ENCODE peak calls at places on chromosomes 6 and 20, in five cellular contexts. S is fibroblast of lung, L is endothelial cell of umbilical vein, P is vagina, U is thoracic aorta. B is an unnamed sample.

GRCh38 chr6:162056061-162056460 is 671.5 kb downstream of the PRKN start:
- DNase-seq in S (no peak), L (no peak), P (no peak), U (no peak), B (no peak)

GRCh38 chr6:147925826-147926225 is 416.8 kb upstream of the SASH1 start:
- DNase-seq in S (no peak), L (no peak), P (no peak), U (no peak), B (no peak)

GRCh38 chr6:107398005-107398404 is 61.4 kb downstream of the PDSS2 start:
- DNase-seq in S (no peak), L (no peak), P (no peak), U (no peak), B (no peak)

GRCh38 chr6:168439791-168440491 is 1.0 kb upstream of the SMOC2 start:
- DNase-seq in S (no peak), L (no peak), P (no peak), U (no peak), B (no peak)

GRCh38 chr6:167756594-167756993 is 70.1 kb upstream of the AFDN start:
- DNase-seq in S (no peak), L (no peak), P (no peak), U (no peak), B (no peak)

GRCh38 chr20:39269031-39269461 is 306.9 kb downstream of the DHX35 start:
- DNase-seq in S (peak), L (no peak), P (no peak), U (no peak), B (no peak)

GRCh38 chr20:59415224-59415623 is 114.8 kb downstream of the EDN3 start:
- DNase-seq in S (no peak), L (no peak), P (no peak), U (no peak), B (no peak)

GRCh38 chr6:129785081-129785755 is 75.2 kb upstream of the ARHGAP18 start:
- DNase-seq in S (peak), L (no peak), P (no peak), U (no peak), B (no peak)

GRCh38 chr6:107124934-107125348 is 9.6 kb upstream of the BEND3 start:
- DNase-seq in S (no peak), L (no peak), P (no peak), U (no peak), B (no peak)

GRCh38 chr6:52522151-52522626 is 54.7 kb downstream of the TRAM2 start:
- DNase-seq in S (peak), L (peak), P (no peak), U (peak), B (peak)

GRCh38 chr6:5995705-5996686 is 10.7 kb downstream of the NRN1 start:
- DNase-seq in S (no peak), L (peak), P (no peak), U (no peak), B (peak)

GRCh38 chr20:8036771-8037170 is 17.2 kb upstream of the TMX4 start:
- DNase-seq in S (no peak), L (no peak), P (no peak), U (no peak), B (no peak)

GRCh38 chr20:7853493-7853892 is 86.8 kb downstream of the HAO1 start:
- DNase-seq in S (no peak), L (no peak), P (no peak), U (no peak), B (no peak)

GRCh38 chr20:58712823-58713731 is 20.5 kb downstream of the NPEPL1 start:
- DNase-seq in S (no peak), L (no peak), P (peak), U (no peak), B (peak)

GRCh38 chr6:137892271-137892708 is 25.2 kb downstream of the TNFAIP3 start:
- DNase-seq in S (peak), L (no peak), P (no peak), U (no peak), B (no peak)

GRCh38 chr6:106510090-106510970 is 119.0 kb downstream of the RTN4IP1 start:
- DNase-seq in S (peak), L (no peak), P (no peak), U (no peak), B (no peak)

GRCh38 chr6:148221580-148221979 is 121.1 kb upstream of the SASH1 start:
- DNase-seq in S (no peak), L (no peak), P (no peak), U (no peak), B (no peak)

GRCh38 chr20:59933849-59934585 is 580 bp upstream of the SYCP2 start:
- DNase-seq in S (peak), L (peak), P (no peak), U (no peak), B (peak)

GRCh38 chr20:41524980-41525613 is 93.1 kb downstream of the CHD6 start:
- DNase-seq in S (peak), L (peak), P (no peak), U (peak), B (peak)

GRCh38 chr6:1313755-1314503 is 2.0 kb downstream of the FOXQ1 start:
- DNase-seq in S (no peak), L (no peak), P (no peak), U (no peak), B (no peak)

GRCh38 chr6:6629416-6629815 is 40.9 kb downstream of the LY86 start:
- DNase-seq in S (no peak), L (peak), P (no peak), U (no peak), B (no peak)

GRCh38 chr6:37538107-37538506 is 38.4 kb upstream of the CCDC167 start:
- DNase-seq in S (no peak), L (peak), P (no peak), U (no peak), B (no peak)

GRCh38 chr6:158605266-158605878 is 39.2 kb downstream of the DYNLT1 start:
- DNase-seq in S (peak), L (peak), P (peak), U (no peak), B (peak)

GRCh38 chr6:41917528-41917927 is 3.4 kb downstream of the MED20 start:
- DNase-seq in S (peak), L (peak), P (no peak), U (no peak), B (no peak)

GRCh38 chr20:59207742-59208357 is 44.2 kb downstream of the ZNF831 start:
- DNase-seq in S (peak), L (peak), P (no peak), U (no peak), B (no peak)

GRCh38 chr20:50107796-50108331 is 5.1 kb downstream of the UBE2V1 start:
- DNase-seq in S (no peak), L (no peak), P (no peak), U (no peak), B (no peak)

GRCh38 chr20:17635846-17636245 is 46.2 kb downstream of the RRBP1 start:
- DNase-seq in S (peak), L (no peak), P (no peak), U (no peak), B (no peak)

GRCh38 chr6:44041461-44042260 is 85.6 kb downstream of the MRPL14 start:
- DNase-seq in S (peak), L (peak), P (no peak), U (no peak), B (no peak)

GRCh38 chr6:160510199-160510598 is 153.9 kb downstream of the LPA start:
- DNase-seq in S (peak), L (no peak), P (no peak), U (no peak), B (no peak)

GRCh38 chr20:25025091-25025861 is 32.7 kb downstream of the ACSS1 start:
- DNase-seq in S (no peak), L (no peak), P (no peak), U (no peak), B (peak)

GRCh38 chr6:81766482-81767069 is 14.1 kb upstream of the TENT5A start:
- DNase-seq in S (peak), L (peak), P (no peak), U (no peak), B (no peak)

GRCh38 chr20:49484180-49485140 is 2.0 kb upstream of the KCNB1 start:
- DNase-seq in S (peak), L (peak), P (no peak), U (peak), B (peak)

GRCh38 chr20:54040528-54040927 is 29.9 kb downstream of the BCAS1 start:
- DNase-seq in S (no peak), L (no peak), P (no peak), U (no peak), B (no peak)

GRCh38 chr6:156729248-156729647 is 47.9 kb upstream of the ARID1B start:
- DNase-seq in S (peak), L (no peak), P (no peak), U (no peak), B (no peak)

GRCh38 chr20:43959079-43959919 is 44.6 kb downstream of the TOX2 start:
- DNase-seq in S (peak), L (peak), P (no peak), U (no peak), B (peak)

DNA sequence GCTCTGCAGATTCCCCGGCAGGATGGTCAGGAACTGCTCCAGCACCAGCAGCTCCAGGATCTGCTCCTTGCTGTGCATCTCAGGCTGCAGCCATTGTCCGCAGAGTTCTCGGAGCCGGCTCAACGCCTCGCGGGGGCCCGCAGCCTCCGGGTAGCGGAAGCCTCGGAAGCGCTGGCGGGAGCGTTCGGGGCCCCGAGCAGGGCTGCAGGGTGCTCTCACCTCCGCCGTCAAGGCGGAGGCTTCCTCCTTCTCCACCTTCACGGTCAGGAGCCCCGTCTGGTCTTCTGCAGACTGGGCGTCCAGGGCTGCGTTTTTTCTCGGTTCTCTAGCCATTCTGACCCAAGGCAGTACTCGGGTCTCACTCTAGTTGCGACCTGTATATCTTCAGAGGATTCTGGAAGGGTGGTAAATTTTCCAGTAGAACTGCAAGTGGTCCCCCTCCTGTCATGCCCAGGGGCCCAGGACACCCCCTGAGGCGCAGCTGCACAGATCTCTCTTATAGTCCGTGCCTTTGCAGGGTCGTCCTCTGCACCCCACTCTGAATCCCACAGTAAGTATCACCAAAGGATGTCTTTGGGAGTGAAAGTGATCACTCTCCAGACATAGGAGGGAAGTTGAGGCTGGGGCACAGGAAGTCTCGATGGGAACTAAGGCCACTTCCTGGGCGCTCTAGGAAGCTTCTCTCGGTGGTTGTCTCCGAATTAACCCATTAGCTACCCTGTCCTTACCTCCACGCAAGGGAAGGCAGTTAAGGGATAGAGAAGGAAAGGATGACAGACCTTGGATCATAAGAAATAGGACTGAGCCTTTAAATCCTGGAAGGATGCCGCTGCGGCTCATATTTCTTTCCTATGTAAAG is at the start of gene ZKSCAN4:
- DNase-seq in S (peak), L (peak), P (no peak), U (peak), B (peak)
- H3K27ac ChIP-seq in S (peak), L (no peak), P (peak), U (peak), B (peak)

DNA sequence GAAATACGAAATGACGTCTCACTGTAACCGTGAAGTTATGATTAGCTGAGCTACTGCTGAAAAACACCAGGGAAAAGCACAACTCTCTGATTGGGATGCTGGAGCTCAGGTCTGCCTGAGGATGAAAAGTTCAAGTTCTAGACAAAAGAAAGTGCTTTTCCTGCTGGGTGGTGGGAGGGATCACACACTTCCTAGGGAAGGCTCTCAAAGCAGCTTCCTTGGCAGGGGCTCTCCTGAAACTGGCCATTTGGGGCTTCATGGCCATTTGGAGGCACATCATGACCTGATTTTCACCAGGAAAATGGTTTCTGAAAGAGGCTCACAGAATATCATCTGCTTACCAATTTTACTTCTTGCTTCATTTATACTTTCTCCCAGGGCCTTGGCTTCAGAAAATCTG is 97.1 kb upstream of the KCNK16 start:
- DNase-seq in S (no peak), L (no peak), P (no peak), U (no peak), B (no peak)
- H3K27ac ChIP-seq in S (no peak), L (no peak), P (no peak), U (no peak), B (peak)

GRCh38 chr20:64051532-64052325 is 2.3 kb upstream of the SOX18 start:
- DNase-seq in S (no peak), L (peak), P (no peak), U (no peak), B (peak)
- H3K27ac ChIP-seq in S (no peak), L (peak), P (peak), U (peak), B (peak)

DNA sequence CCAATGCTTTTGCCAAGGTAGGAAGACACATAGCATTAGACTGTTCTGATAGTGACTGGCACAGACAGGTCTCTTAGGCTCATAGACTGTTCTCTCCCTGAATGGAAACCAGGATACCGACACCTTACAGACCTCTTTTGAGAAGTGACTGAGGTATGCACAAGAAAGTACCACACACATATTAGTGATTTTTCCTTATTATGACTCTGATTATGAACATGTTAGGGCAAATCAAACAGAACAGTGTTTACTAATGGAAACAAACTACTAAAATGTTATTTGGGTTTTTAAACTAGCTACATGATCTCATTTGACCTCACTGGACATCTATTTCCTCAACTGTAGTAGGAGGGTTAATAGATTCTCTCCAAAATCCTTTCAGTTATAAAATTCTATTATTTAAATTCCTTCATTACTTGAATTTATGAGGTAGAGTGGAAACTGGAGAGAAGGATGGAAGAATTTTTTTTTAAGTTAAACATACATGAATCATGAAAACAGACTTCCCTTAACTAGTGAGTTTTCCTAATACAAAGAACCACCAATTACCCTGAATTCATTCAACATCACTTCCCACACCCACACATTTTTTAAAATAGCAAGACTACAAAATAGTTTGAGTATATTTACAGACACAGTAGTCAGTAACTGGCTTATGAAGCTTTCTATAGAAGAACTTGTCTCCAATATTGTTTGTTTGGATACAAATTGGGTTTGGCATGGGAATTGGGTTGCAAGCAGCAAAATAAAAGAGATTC is 120.5 kb downstream of the OGFRL1 start:
- DNase-seq in S (no peak), L (no peak), P (no peak), U (no peak), B (no peak)
- H3K27ac ChIP-seq in S (no peak), L (no peak), P (no peak), U (peak), B (no peak)

DNA sequence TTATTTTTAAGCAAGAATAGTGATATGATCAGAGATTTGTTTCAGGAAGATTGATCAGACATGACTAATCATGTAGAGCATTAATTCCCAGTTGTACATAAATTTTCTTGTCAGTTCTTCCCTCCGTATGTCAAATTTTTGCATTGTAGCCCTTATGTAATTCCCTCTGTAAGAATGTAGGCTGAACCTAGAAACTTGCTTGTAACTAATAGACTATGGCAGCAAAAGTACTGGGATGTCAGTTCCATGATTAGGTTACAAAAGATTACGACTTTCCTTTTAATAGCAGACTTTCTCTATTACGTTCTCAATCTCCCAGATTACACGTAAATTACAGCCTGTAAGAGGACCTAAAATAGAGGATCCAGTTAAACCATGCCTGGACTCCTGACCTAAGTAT is 79.4 kb upstream of the EPHA7 start:
- DNase-seq in S (no peak), L (no peak), P (no peak), U (no peak), B (no peak)
- H3K27ac ChIP-seq in S (no peak), L (no peak), P (no peak), U (no peak), B (no peak)

GRCh38 chr20:3210346-3210745 is 1.0 kb downstream of the ITPA start:
- DNase-seq in S (no peak), L (no peak), P (no peak), U (no peak), B (no peak)
- H3K27ac ChIP-seq in S (peak), L (no peak), P (peak), U (no peak), B (no peak)

GRCh38 chr6:36334832-36335459 is 1.7 kb downstream of the BNIP5 start:
- DNase-seq in S (no peak), L (no peak), P (no peak), U (no peak), B (peak)

GRCh38 chr6:36335465-36336209 is 1.1 kb downstream of the BNIP5 start:
- DNase-seq in S (no peak), L (no peak), P (no peak), U (no peak), B (peak)

GRCh38 chr6:36336210-36336588 is 489 bp downstream of the BNIP5 start:
- DNase-seq in S (no peak), L (no peak), P (no peak), U (no peak), B (no peak)

GRCh38 chr6:36337814-36338213 is 1.1 kb upstream of the BNIP5 start:
- DNase-seq in S (no peak), L (no peak), P (no peak), U (no peak), B (no peak)

DNA sequence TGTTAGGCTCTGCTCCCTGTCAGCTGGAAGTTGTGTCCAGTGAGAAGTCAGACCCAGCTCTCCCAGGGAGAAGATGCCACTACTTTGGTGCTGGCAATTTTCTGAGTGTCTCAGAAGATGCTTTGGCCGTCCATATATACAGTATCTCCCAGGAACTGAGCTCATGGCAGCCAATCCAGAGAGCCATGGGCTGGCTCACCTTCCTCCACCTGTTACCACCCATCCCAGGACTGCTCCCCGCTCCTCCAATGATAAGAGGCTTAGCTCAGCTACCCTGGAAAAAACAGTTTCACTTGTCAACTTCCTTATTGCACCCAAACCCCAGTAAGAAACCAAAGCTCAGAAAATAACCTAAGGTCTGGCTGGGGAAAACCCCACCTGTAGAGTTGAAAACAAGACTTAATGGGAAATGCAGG is at the start of gene BNIP5:
- DNase-seq in S (no peak), L (no peak), P (no peak), U (no peak), B (no peak)
- H3K27ac ChIP-seq in S (no peak), L (no peak), P (no peak), U (no peak), B (no peak)

GRCh38 chr6:109240370-109241084 is 141.7 kb downstream of the CD164 start:
- DNase-seq in S (no peak), L (no peak), P (no peak), U (no peak), B (no peak)
- H3K27ac ChIP-seq in S (no peak), L (no peak), P (no peak), U (peak), B (peak)

DNA sequence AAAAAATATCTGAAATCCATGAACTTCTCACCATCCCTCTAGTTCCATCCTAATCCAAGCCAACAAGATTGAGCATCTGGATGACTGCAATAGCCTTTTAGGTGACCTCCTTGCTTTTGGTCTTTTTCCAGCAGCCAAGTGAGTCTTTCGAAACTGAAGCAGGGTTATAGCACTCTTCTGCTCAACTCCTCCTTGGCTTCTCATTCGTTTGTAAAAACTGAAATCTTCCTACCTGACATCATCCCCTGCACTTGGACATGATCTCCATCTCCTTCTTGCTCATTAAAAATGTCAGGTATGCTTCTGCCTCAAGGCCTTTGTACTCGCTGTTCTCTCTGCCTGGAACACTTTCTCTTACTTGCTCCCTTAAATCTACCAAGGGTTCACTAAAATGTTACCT is 46.0 kb downstream of the STX7 start:
- DNase-seq in S (peak), L (no peak), P (no peak), U (no peak), B (no peak)
- H3K27ac ChIP-seq in S (no peak), L (no peak), P (no peak), U (no peak), B (no peak)

B was measured in tibial artery.